ENCODE peak calls at places on chromosomes 3 and 15, in nine cellular contexts. N is IMR-90, S is psoas muscle, Y is neural progenitor cell, O is OCI-LY7, C is HCT116, E is left ventricle myocardium inferior, Z is GM23338, H is adrenal gland. W is an unnamed sample.
A peak's percentile ranks its signal among the peaks of the same experiment; 100 is the strongest.

GRCh38 chr15:23954931-23955330 is 267.8 kb upstream of the NDN start:
- DNase-seq in E (no peak), S (no peak), Z (no peak), C (no peak), O (no peak), N (no peak), Y (no peak), H (no peak), W (no peak)

GRCh38 chr15:34783471-34783870 is 11.9 kb downstream of the ACTC1 start:
- DNase-seq in S (no peak), E (no peak), O (no peak), N (no peak), H (no peak), Z (no peak), Y (no peak), C (no peak), W (no peak)

GRCh38 chr15:101439285-101439919 is 50.1 kb downstream of the PCSK6 start:
- DNase-seq in S (peak; percentile 73), N (no peak), C (no peak), Z (no peak), H (no peak), Y (no peak), O (no peak), E (no peak), W (no peak)

GRCh38 chr15:31335991-31336942 is 9.6 kb downstream of the KLF13 start:
- DNase-seq in O (no peak), S (no peak), E (no peak), Y (no peak), N (no peak), H (no peak), Z (no peak), C (no peak), W (no peak)

GRCh38 chr15:67825880-67826716 is 789 bp downstream of the SKOR1 start:
- DNase-seq in Y (peak; percentile 58), N (no peak), O (no peak), S (peak; percentile 52), Z (peak; percentile 64), E (no peak), H (no peak), C (no peak), W (no peak)

GRCh38 chr3:14555835-14556234 is 15.7 kb upstream of the GRIP2 start:
- DNase-seq in E (peak; percentile 51), S (peak; percentile 71), N (no peak), Z (peak; percentile 54), Y (no peak), O (no peak), C (no peak), H (no peak), W (no peak)

GRCh38 chr15:99121207-99121606 is 16.3 kb downstream of the SYNM start:
- DNase-seq in O (no peak), N (no peak), H (no peak), Z (no peak), E (no peak), Y (no peak), S (peak; percentile 44), C (no peak), W (no peak)

GRCh38 chr15:58229297-58229768 is 91.2 kb downstream of the AQP9 start:
- DNase-seq in H (no peak), S (no peak), N (peak; percentile 21), O (no peak), Z (peak; percentile 73), Y (peak; percentile 26), C (no peak), E (no peak), W (peak; percentile 26)

GRCh38 chr3:5442106-5442785 is 254.7 kb downstream of the EDEM1 start:
- DNase-seq in E (no peak), O (no peak), S (no peak), N (no peak), Y (no peak), Z (no peak), C (no peak), H (no peak), W (peak; percentile 93)

GRCh38 chr3:156472150-156472549 is 82.8 kb downstream of the SSR3 start:
- DNase-seq in C (no peak), S (no peak), Z (no peak), H (no peak), N (no peak), O (peak; percentile 8), E (no peak), Y (no peak), W (no peak)

GRCh38 chr3:177928156-177928555 is 608.1 kb upstream of the KCNMB2 start:
- DNase-seq in H (no peak), E (no peak), Y (no peak), C (peak; percentile 4), Z (no peak), S (no peak), N (peak; percentile 51), O (no peak), W (peak; percentile 87)

GRCh38 chr3:154758109-154758868 is 321.8 kb upstream of the MME start:
- DNase-seq in Y (no peak), H (no peak), O (peak; percentile 65), E (no peak), Z (peak; percentile 25), S (no peak), C (no peak), N (peak; percentile 70), W (peak; percentile 43)

GRCh38 chr3:135965129-135965505 is 411 bp upstream of the PPP2R3A start:
- DNase-seq in Y (no peak), O (no peak), S (no peak), Z (no peak), N (peak; percentile 26), H (no peak), C (no peak), E (no peak), W (peak; percentile 19)

GRCh38 chr15:45372032-45372995 is 6.0 kb downstream of the GATM start:
- DNase-seq in H (no peak), N (no peak), C (no peak), Z (no peak), O (no peak), S (no peak), E (no peak), Y (no peak), W (no peak)

GRCh38 chr15:45373961-45374360 is 4.4 kb downstream of the GATM start:
- DNase-seq in C (no peak), S (no peak), Y (no peak), N (no peak), H (no peak), O (no peak), E (no peak), Z (no peak), W (no peak)

GRCh38 chr15:45375836-45376235 is 2.5 kb downstream of the GATM start:
- DNase-seq in Z (no peak), N (no peak), O (no peak), E (no peak), S (no peak), Y (no peak), H (no peak), C (no peak), W (no peak)

GRCh38 chr15:45376300-45376928 is 1.9 kb downstream of the GATM start:
- DNase-seq in Y (no peak), C (no peak), N (no peak), E (no peak), S (no peak), H (no peak), Z (no peak), O (no peak), W (no peak)

DNA sequence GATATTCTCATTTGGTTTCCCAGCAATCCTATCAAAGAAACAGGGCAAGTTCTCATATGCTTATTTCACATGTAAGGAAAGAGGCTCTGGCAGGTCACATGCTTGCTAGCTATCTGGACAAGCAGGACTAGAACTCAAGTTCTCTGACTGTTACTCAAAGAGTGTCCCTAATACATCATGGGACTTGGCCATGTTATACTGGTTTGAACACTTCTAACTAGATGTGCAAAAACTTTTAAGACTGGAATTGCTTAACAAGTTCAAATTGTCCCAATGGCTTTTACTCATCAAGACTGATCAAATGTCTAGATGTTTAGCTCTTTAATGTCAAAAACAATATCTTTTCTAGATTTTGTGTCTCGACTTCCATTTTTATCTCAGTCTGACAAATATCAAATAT is 6.8 kb downstream of the GATM start:
- DNase-seq in Z (no peak), C (no peak), E (no peak), S (no peak), Y (no peak), O (no peak), N (no peak), H (no peak), W (no peak)
- H3K36me3 ChIP-seq in Z (no peaks in the 10 kb centered on the region), C (no peaks in the 10 kb centered on the region), E (peaks cover 18% of the 10 kb centered on the region), S (peaks cover 68% of the 10 kb centered on the region), Y (no peaks in the 10 kb centered on the region), O (no peaks in the 10 kb centered on the region), N (no peaks in the 10 kb centered on the region), H (no peaks in the 10 kb centered on the region), W (no peaks in the 10 kb centered on the region)

DNA sequence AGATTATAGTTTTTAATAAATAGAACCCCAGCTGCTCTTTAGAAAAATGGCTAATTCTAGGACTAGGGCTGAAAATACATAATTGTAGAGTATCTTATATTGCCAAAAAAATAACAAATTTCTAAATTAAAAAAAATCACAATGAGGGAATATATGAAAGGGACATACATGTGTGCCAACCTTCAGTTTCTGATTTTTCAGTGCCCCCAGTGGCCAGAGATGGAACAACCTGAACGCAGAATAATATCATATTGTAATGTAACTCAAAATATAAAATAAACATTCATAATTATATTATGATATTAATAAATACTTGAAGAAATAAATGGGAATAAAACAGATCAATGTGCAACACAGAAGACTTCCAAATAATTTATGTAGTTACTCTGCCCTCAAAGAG is 460.5 kb downstream of the ZNF385D start:
- DNase-seq in H (no peak), O (no peak), C (no peak), S (no peak), Z (peak; percentile 4), N (no peak), Y (no peak), E (no peak), W (no peak)
- TF ChIP-seq CTCF in H (peak; percentile 5), O (peak; percentile 79), C (peak; percentile 38), S (peak; percentile 33), Z (peak; percentile 67), N (peak; percentile 22), Y (peak; percentile 60), E (peak; percentile 64), W (no peak)

GRCh38 chr3:40464339-40465110 is 7.4 kb downstream of the RPL14 start:
- DNase-seq in N (no peak), Y (no peak), Z (no peak), E (no peak), O (no peak), S (no peak), H (no peak), C (no peak), W (no peak)
- H3K36me3 ChIP-seq in N (peaks cover 34% of the 10 kb centered on the region), Y (peaks cover 4% of the 10 kb centered on the region), Z (peaks cover 44% of the 10 kb centered on the region), E (peaks cover 51% of the 10 kb centered on the region), O (peaks cover 82% of the 10 kb centered on the region), S (peaks cover 85% of the 10 kb centered on the region), H (no peaks in the 10 kb centered on the region), C (peaks cover 48% of the 10 kb centered on the region), W (peaks cover 8% of the 10 kb centered on the region)

DNA sequence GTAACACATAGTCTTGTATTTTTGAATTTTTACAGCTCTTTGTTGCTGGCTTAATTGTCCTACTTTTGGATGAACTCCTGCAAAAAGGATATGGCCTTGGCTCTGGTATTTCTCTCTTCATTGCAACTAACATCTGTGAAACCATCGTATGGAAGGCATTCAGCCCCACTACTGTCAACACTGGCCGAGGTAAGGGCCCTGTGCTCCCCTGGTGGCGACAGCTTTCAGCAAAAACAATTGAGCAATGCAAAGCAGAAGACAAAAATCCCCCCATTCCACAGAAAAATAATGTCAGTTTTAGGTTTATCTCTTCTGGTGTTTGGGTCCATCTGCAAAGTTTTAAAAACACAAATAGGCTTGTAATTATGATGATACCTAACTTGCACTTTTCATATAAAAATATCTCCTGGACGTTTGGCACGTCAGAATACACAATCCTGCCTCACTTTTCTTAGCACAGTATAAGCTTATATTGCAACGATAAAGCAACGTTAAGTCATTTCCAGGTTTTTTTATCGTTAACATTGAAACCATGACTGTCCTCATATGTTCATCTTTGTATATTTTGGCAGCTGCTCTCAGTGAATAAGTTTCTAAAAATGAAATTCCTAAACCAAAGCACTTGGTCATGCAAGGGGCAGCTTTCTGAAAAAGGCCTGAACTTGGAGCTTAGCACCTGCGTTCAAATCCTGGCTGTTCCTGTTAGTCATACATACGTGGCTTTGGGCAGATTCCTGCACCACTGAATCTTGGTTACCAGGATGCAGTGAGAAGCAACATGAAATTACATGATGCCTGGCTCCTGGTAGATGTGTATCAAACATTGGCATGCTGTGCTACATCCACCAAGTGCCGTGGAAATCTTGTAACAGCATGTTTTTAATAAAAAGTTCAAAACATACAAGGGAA is 8.5 kb downstream of the SEC61A1 start:
- DNase-seq in Z (no peak), H (no peak), O (no peak), Y (no peak), E (no peak), N (peak; percentile 100), S (no peak), C (no peak), W (peak; percentile 87)
- TF ChIP-seq CTCF in Z (no peak), H (no peak), O (no peak), Y (no peak), E (no peak), N (peak; percentile 18), S (no peak), C (no peak), W (no peak)

W was measured in bronchial epithelial cell.